ENCODE peak calls at places on chromosome 15, in eight cellular contexts. L is RWPE1, G is pulmonary artery endothelial cell, N is kidney tubule cell, C is GM10248, B is AG09309, X is iris pigment epithelial cell, T is T-helper 2 cell. W is an unnamed sample.

GRCh38 chr15:51349156-51349844 is 7.8 kb downstream of the GLDN start:
- DNase-seq in L (no peak), G (no peak), N (no peak), C (no peak), B (no peak), X (no peak), T (no peak), W (no peak)

GRCh38 chr15:57873564-57874209 is 167.2 kb downstream of the POLR2M start:
- DNase-seq in L (peak), G (peak), N (peak), C (no peak), B (no peak), X (peak), T (no peak), W (no peak)

GRCh38 chr15:27820722-27821121 is 278.4 kb downstream of the OCA2 start:
- DNase-seq in L (no peak), G (no peak), N (no peak), C (no peak), B (no peak), X (no peak), T (no peak), W (no peak)

GRCh38 chr15:62618432-62618831 is 424.1 kb upstream of the TPM1 start:
- DNase-seq in L (peak), G (no peak), N (peak), C (no peak), B (peak), X (peak), T (no peak), W (peak)

GRCh38 chr15:82635798-82636197 is 11.4 kb downstream of the CPEB1 start:
- DNase-seq in L (no peak), G (no peak), N (no peak), C (no peak), B (no peak), X (no peak), T (no peak), W (no peak)

GRCh38 chr15:65837301-65838283 is 31.7 kb upstream of the RAB11A start:
- DNase-seq in L (no peak), G (no peak), N (peak), C (no peak), B (no peak), X (peak), T (no peak), W (no peak)

GRCh38 chr15:60179786-60180391 is 175.8 kb downstream of the FOXB1 start:
- DNase-seq in L (peak), G (peak), N (peak), C (peak), B (peak), X (peak), T (peak), W (no peak)

GRCh38 chr15:63491979-63492378 is 12.4 kb upstream of the USP3 start:
- DNase-seq in L (no peak), G (no peak), N (no peak), C (no peak), B (no peak), X (peak), T (no peak), W (no peak)

GRCh38 chr15:43266834-43267233 is at the start of gene TGM5:
- DNase-seq in L (peak), G (no peak), N (peak), C (no peak), B (no peak), X (no peak), T (no peak), W (peak)

GRCh38 chr15:82239685-82240391 is 22.7 kb downstream of the EFL1 start:
- DNase-seq in L (no peak), G (no peak), N (no peak), C (no peak), B (no peak), X (no peak), T (no peak), W (no peak)

GRCh38 chr15:95605098-95605497 is 725.4 kb upstream of the NR2F2 start:
- DNase-seq in L (no peak), G (no peak), N (no peak), C (no peak), B (no peak), X (no peak), T (no peak), W (no peak)

GRCh38 chr15:66800584-66801235 is 98.7 kb downstream of the SMAD6 start:
- DNase-seq in L (no peak), G (no peak), N (no peak), C (no peak), B (no peak), X (no peak), T (no peak), W (no peak)

GRCh38 chr15:51754267-51754666 is 2.9 kb downstream of the TMOD2 start:
- DNase-seq in L (no peak), G (no peak), N (no peak), C (no peak), B (no peak), X (no peak), T (no peak), W (no peak)

GRCh38 chr15:40306371-40306770 is 1.4 kb downstream of the PLCB2 start:
- DNase-seq in L (no peak), G (no peak), N (no peak), C (no peak), B (no peak), X (no peak), T (no peak), W (no peak)

GRCh38 chr15:59918994-59919951 is 84.8 kb upstream of the FOXB1 start:
- DNase-seq in L (peak), G (no peak), N (peak), C (peak), B (peak), X (peak), T (no peak), W (peak)

GRCh38 chr15:64842099-64842940 is 605 bp downstream of the PLEKHO2 start:
- DNase-seq in L (peak), G (no peak), N (peak), C (no peak), B (no peak), X (no peak), T (no peak), W (no peak)

GRCh38 chr15:77187751-77188464 is 117.0 kb upstream of the TSPAN3 start:
- DNase-seq in L (no peak), G (peak), N (peak), C (peak), B (no peak), X (peak), T (no peak), W (no peak)

GRCh38 chr15:47431501-47431900 is 285.8 kb upstream of the SEMA6D start:
- DNase-seq in L (no peak), G (no peak), N (peak), C (no peak), B (peak), X (peak), T (no peak), W (no peak)

GRCh38 chr15:62742409-62743171 is 300.0 kb upstream of the TPM1 start:
- DNase-seq in L (peak), G (peak), N (peak), C (peak), B (peak), X (peak), T (no peak), W (peak)

GRCh38 chr15:84953136-84953535 is 28.5 kb upstream of the PDE8A start:
- DNase-seq in L (no peak), G (no peak), N (peak), C (no peak), B (no peak), X (peak), T (no peak), W (no peak)

GRCh38 chr15:39124155-39124924 is 456.5 kb upstream of the THBS1 start:
- DNase-seq in L (no peak), G (no peak), N (peak), C (no peak), B (no peak), X (peak), T (no peak), W (no peak)

GRCh38 chr15:78873796-78874761 is 1.4 kb downstream of the MORF4L1 start:
- DNase-seq in L (peak), G (no peak), N (peak), C (no peak), B (no peak), X (peak), T (peak), W (no peak)

W was measured in epithelial cell of prostate.